ENCODE peak calls at places on chromosomes 2 and 18, in four cellular contexts. X is AG04450, E is foreskin fibroblast, H is lower leg skin. U is an unnamed sample.

GRCh38 chr2:177830881-177831386 is 241.6 kb downstream of the PDE11A start:
- DNase-seq in H (no peak), X (no peak), E (no peak), U (no peak)

GRCh38 chr18:4455113-4455811 is at the start of gene DLGAP1:
- DNase-seq in E (no peak), X (no peak), H (no peak), U (peak)

GRCh38 chr2:44802409-44803099 is 138.9 kb upstream of the SIX3 start:
- DNase-seq in H (peak), X (no peak), E (no peak), U (no peak)

GRCh38 chr2:241547781-241548450 is 10.6 kb upstream of the BOK start:
- DNase-seq in H (no peak), X (no peak), E (no peak), U (peak)

GRCh38 chr2:235769046-235769445 is 275.2 kb downstream of the AGAP1 start:
- DNase-seq in H (peak), E (no peak), X (no peak), U (no peak)

GRCh38 chr18:13696961-13697360 is 29.4 kb downstream of the FAM210A start:
- DNase-seq in E (no peak), X (no peak), H (no peak), U (no peak)

GRCh38 chr18:70334728-70335329 is 46.0 kb downstream of the SOCS6 start:
- DNase-seq in E (no peak), X (no peak), H (no peak), U (no peak)

GRCh38 chr2:216320852-216321251 is 51.4 kb downstream of the MARCHF4 start:
- DNase-seq in X (no peak), H (no peak), E (no peak), U (no peak)

GRCh38 chr2:110865188-110865587 is 132.8 kb downstream of the ACOXL start:
- DNase-seq in X (no peak), H (no peak), E (no peak), U (no peak)

GRCh38 chr2:110713508-110714362 is 18.6 kb upstream of the ACOXL start:
- DNase-seq in X (no peak), H (no peak), E (no peak), U (no peak)

GRCh38 chr2:193793914-193794313 is 1599.2 kb upstream of the TMEFF2 start:
- DNase-seq in H (no peak), E (no peak), X (no peak), U (no peak)

GRCh38 chr2:233387667-233388528 is 33.6 kb downstream of the DGKD start:
- DNase-seq in E (peak), X (peak), H (peak), U (peak)

GRCh38 chr2:218245214-218245613 is 15.6 kb upstream of the GPBAR1 start:
- DNase-seq in H (no peak), E (no peak), X (no peak), U (no peak)

GRCh38 chr2:150485114-150485870 is 2.2 kb downstream of the RND3 start:
- DNase-seq in E (no peak), H (peak), X (no peak), U (peak)

GRCh38 chr2:240421396-240421795 is 14.1 kb upstream of the GPC1 start:
- DNase-seq in H (peak), E (no peak), X (no peak), U (no peak)

GRCh38 chr18:6956999-6957398 is 160.6 kb downstream of the LAMA1 start:
- DNase-seq in X (no peak), E (no peak), H (no peak), U (no peak)

GRCh38 chr2:189541591-189541990 is 39.0 kb downstream of the SLC40A1 start:
- DNase-seq in H (no peak), E (no peak), X (no peak), U (no peak)

GRCh38 chr18:21264651-21265050 is 22.6 kb downstream of the GREB1L start:
- DNase-seq in X (no peak), E (no peak), H (no peak), U (no peak)

GRCh38 chr18:6368017-6368416 is 46.7 kb downstream of the L3MBTL4 start:
- DNase-seq in E (no peak), X (no peak), H (no peak), U (no peak)

GRCh38 chr18:8705280-8705940 is at the start of gene MTCL1:
- DNase-seq in H (peak), X (no peak), E (peak), U (no peak)

GRCh38 chr18:42030586-42031182 is 75.7 kb downstream of the PIK3C3 start:
- DNase-seq in X (no peak), E (no peak), H (no peak), U (no peak)
- TF ChIP-seq CTCF in X (peak), E (peak), H (no peak), U (peak)

DNA sequence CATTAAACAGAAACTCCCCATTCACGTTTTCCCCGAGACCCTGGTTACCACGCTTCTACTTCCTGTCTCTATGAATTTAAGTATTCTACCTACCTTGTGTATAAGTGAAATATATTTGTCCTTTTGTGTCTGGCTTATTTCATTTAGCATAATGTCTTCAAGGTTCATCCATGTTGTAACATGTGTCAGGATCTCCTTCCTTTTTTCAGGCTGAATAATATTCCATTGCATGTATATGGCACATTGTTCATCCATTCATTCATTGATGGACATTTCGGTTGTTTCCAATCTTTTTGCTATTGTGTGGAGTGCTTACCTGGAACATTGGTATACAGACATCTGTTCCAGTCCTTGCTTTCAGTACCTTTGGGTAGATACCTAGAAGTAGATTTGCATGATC is 18.2 kb upstream of the CABYR start:
- DNase-seq in H (no peak), E (no peak), X (no peak), U (no peak)
- TF ChIP-seq CTCF in H (no peak), E (no peak), X (no peak), U (no peak)

GRCh38 chr2:31263636-31264190 is 29.8 kb downstream of the EHD3 start:
- DNase-seq in H (no peak), X (no peak), E (no peak), U (no peak)
- TF ChIP-seq CTCF in H (no peak), X (no peak), E (no peak), U (peak)

DNA sequence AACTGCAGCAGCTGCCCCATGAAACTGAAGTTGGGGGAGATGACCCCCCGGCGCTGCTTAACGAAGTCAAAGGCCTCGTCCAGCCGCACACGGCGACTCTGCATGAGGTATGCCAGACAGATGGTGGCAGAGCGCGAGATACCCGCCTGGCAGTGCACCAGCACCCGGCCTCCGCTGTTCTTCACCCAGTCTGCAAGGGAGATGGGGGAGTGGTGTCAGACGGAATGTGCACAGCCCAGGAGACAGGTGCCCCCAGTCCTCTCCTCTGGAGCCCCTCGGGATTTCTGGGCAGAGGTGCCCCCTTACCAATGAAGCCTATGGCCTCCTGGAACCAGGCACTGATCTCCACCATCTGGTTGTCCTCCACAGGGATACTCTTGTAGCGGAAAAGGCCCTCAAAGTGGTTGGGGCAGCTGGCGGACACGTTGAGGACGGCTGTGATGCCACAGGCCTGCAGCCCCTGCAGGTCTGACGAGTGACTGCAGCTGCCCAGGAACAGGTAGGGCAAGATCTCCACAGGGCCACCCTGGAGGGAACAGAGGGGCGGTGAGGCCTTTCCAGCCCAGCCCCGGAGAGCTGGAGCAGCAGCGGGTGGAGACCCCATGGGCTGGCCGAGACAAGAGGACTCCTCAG is 1.3 kb downstream of the DUSP2 start:
- DNase-seq in X (no peak), H (no peak), E (no peak), U (no peak)
- TF ChIP-seq CTCF in X (peak), H (no peak), E (no peak), U (no peak)

GRCh38 chr18:45282101-45282812 is 333.0 kb upstream of the SLC14A2 start:
- DNase-seq in H (no peak), X (no peak), E (no peak), U (no peak)
- TF ChIP-seq CTCF in H (no peak), X (no peak), E (no peak), U (no peak)

GRCh38 chr2:112783187-112783721 is 1.0 kb downstream of the IL1A start:
- DNase-seq in X (no peak), H (no peak), E (no peak), U (no peak)

GRCh38 chr2:112787294-112787693 is 3.0 kb upstream of the IL1A start:
- DNase-seq in E (no peak), H (no peak), X (no peak), U (no peak)

GRCh38 chr2:112787729-112788401 is 3.6 kb upstream of the IL1A start:
- DNase-seq in H (no peak), E (no peak), X (no peak), U (no peak)

GRCh38 chr2:112782234-112782799 is 2.0 kb downstream of the IL1A start:
- DNase-seq in E (no peak), X (no peak), H (no peak), U (no peak)

GRCh38 chr2:112784199-112785189 is at the start of gene IL1A:
- DNase-seq in X (no peak), H (no peak), E (no peak), U (no peak)
- TF ChIP-seq CTCF in X (no peak), H (no peak), E (no peak), U (no peak)

GRCh38 chr2:144096531-144096930 is 423.4 kb downstream of the ZEB2 start:
- DNase-seq in E (peak), X (peak), H (no peak), U (no peak)

GRCh38 chr2:144102386-144102785 is 417.5 kb downstream of the ZEB2 start:
- DNase-seq in H (no peak), E (no peak), X (no peak), U (no peak)

GRCh38 chr2:144099340-144099739 is 420.6 kb downstream of the ZEB2 start:
- DNase-seq in H (no peak), X (no peak), E (no peak), U (no peak)

GRCh38 chr2:144097440-144098225 is 422.3 kb downstream of the ZEB2 start:
- DNase-seq in X (no peak), E (no peak), H (no peak), U (no peak)

GRCh38 chr2:144099746-144100438 is 420.0 kb downstream of the ZEB2 start:
- DNase-seq in H (no peak), X (peak), E (peak), U (no peak)
- TF ChIP-seq CTCF in H (no peak), X (peak), E (peak), U (peak)

DNA sequence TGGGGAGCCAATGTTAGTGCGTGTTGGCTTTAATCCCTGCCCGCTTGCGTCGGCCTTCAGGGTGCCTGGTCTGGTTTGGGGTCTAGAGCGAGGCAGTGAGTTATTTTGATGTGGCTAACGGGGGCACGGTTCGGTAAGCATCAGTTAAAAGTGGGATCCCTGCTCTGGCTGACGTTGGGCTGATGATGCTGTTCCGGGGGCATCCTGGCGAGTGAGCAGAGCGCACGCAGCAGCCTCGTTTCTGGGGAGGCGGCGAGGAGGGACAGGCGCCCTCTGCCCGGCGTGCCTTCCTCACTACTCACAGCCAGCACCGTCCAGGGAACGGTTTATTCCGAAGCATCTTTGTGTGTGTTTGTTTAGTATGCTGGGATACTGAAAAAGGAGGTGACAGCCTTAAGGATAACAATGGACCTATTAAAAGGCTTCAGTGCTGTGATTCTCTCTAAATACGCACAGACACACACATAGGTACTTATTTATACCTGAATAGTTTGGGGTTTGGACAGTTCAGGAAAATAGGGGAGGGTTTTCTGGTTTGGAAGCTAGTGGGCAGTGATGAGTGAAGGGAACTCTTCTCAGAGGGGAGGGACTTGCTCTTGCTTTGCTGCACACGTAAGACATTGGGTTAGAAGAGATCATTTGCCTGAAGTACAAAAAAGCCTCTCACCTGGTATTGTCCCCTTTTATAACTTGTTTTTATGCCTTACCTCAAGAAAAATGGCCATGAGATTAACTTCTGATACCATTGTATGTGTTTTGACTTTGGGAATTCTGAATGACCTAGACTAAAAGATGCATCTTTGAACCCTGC is 2.1 kb downstream of the CRIM1 start:
- DNase-seq in H (peak), E (peak), X (peak), U (no peak)
- TF ChIP-seq CTCF in H (no peak), E (peak), X (peak), U (peak)